ENCODE peak calls at places on chromosomes 6 and 20, in four cellular contexts. V is IMR-90; D is Peyer's patch; U is CD8-positive, alpha-beta T cell. N is an unnamed sample.

GRCh38 chr6:135121426-135121825 is 59.7 kb upstream of the MYB start:
- DNase-seq in V (no peak), D (no peak), U (no peak), N (no peak)

GRCh38 chr6:13053080-13053479 is 275.3 kb downstream of the TBC1D7 start:
- DNase-seq in V (no peak), D (no peak), U (no peak), N (no peak)

GRCh38 chr6:144036064-144036873 is 28.2 kb upstream of the PLAGL1 start:
- DNase-seq in V (peak), D (no peak), U (no peak), N (peak)

GRCh38 chr6:83188501-83188900 is 4.6 kb downstream of the PGM3 start:
- DNase-seq in V (no peak), D (no peak), U (no peak), N (no peak)

GRCh38 chr6:10373642-10374359 is 41.1 kb downstream of the TFAP2A start:
- DNase-seq in V (peak), D (no peak), U (no peak), N (no peak)

GRCh38 chr6:114049367-114049966 is 78.5 kb upstream of the HDAC2 start:
- DNase-seq in V (peak), D (no peak), U (no peak), N (no peak)

GRCh38 chr20:22805219-22805618 is 220.8 kb upstream of the FOXA2 start:
- DNase-seq in V (peak), D (no peak), U (no peak), N (peak)

GRCh38 chr6:7730852-7731251 is 5.0 kb downstream of the BMP6 start:
- DNase-seq in V (peak), D (no peak), U (no peak), N (peak)

GRCh38 chr20:16666272-16666671 is 63.6 kb upstream of the SNRPB2 start:
- DNase-seq in V (no peak), D (no peak), U (no peak), N (no peak)
- TF ChIP-seq CTCF in V (no peak), D (no peak), U (no peak), N (peak)

GRCh38 chr6:128558924-128559323 is 38.5 kb upstream of the PTPRK start:
- DNase-seq in V (no peak), D (no peak), U (no peak), N (no peak)

GRCh38 chr6:128557086-128557485 is 36.7 kb upstream of the PTPRK start:
- DNase-seq in V (peak), D (no peak), U (no peak), N (peak)

GRCh38 chr6:128558021-128558420 is 37.6 kb upstream of the PTPRK start:
- DNase-seq in V (no peak), D (no peak), U (no peak), N (no peak)

GRCh38 chr6:128554302-128554701 is 33.9 kb upstream of the PTPRK start:
- DNase-seq in V (no peak), D (no peak), U (no peak), N (peak)
- TF ChIP-seq CTCF in V (peak), D (peak), U (no peak), N (peak)

GRCh38 chr20:6629564-6629963 is 137.9 kb upstream of the BMP2 start:
- DNase-seq in V (no peak), D (no peak), U (no peak), N (no peak)

GRCh38 chr20:6622041-6622440 is 145.4 kb upstream of the BMP2 start:
- DNase-seq in V (no peak), D (no peak), U (no peak), N (peak)

GRCh38 chr20:6623989-6624388 is 143.5 kb upstream of the BMP2 start:
- DNase-seq in V (no peak), D (no peak), U (no peak), N (no peak)

GRCh38 chr20:6630494-6630893 is 137.0 kb upstream of the BMP2 start:
- DNase-seq in V (no peak), D (no peak), U (no peak), N (peak)

GRCh38 chr20:6626805-6627204 is 140.7 kb upstream of the BMP2 start:
- DNase-seq in V (no peak), D (no peak), U (no peak), N (no peak)
- TF ChIP-seq CTCF in V (no peak), D (no peak), U (no peak), N (no peak)

DNA sequence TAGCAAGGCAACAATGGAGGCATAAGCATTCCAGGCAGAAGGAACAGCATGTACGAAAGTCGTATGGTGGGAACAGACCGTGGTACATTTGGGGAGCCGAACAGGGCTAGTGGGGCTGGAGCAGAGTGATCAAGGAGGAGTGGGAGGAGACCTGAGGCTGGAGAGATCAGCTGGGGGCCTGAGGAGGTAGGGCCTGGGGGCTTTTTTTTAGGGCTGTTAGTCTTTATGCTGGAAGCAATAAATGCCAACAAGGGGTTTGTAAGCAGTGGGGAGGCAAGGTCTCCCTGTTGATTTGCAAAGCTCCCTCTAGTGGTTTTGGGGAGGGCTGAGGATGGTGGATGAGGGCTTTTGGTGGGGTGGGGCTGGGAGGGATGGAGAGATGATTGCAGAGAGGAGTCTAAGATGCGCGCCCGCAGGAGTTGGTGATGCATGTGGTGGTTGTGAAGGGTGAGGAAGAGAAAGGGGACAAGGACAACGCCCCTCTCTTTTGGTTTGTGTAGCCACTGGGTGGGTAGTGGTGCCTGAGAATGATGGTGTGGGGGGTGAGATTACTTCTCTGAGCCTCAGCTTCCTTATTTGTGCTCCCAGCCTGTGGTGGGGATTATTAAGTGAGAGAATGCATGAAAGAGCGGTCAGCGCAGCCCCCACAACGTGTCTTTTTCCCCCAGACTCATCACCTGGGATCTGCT is 74.1 kb upstream of the TOX2 start:
- DNase-seq in V (peak), D (peak), U (peak), N (peak)
- TF ChIP-seq CTCF in V (peak), D (no peak), U (peak), N (peak)

DNA sequence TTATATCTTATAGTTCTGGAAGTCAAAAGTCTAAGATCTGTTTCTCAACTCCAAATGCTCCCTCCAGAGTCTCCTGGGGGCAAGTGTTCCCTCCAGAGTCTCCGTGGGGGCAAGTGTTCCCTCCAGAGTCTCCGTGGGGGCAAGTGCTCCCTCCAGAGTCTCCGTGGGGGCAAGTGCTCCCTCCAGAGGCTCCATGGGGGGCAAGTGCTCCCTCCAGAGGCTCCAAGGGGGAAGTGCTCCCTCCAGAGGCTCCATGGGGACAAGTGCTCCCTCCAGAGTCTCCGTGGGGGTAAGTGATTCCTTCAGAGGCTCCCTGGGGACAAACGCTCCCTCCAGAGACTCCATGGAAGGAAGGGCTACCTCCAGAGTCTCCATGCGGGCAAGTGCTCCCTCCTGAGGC is 34.0 kb upstream of the THBS2 start:
- DNase-seq in V (no peak), D (no peak), U (no peak), N (no peak)
- TF ChIP-seq CTCF in V (no peak), D (no peak), U (no peak), N (no peak)

GRCh38 chr20:46939031-46939430 is 44.4 kb downstream of the EYA2 start:
- DNase-seq in V (no peak), D (no peak), U (no peak), N (peak)
- TF ChIP-seq CTCF in V (peak), D (no peak), U (no peak), N (peak)

GRCh38 chr20:34637245-34638185 is 39.4 kb downstream of the PIGU start:
- DNase-seq in V (peak), D (no peak), U (no peak), N (peak)
- TF ChIP-seq CTCF in V (no peak), D (no peak), U (no peak), N (no peak)

GRCh38 chr6:3458706-3459421 is 2.0 kb upstream of the SLC22A23 start:
- DNase-seq in V (no peak), D (no peak), U (no peak), N (no peak)

GRCh38 chr6:3456395-3456767 is 469 bp downstream of the SLC22A23 start:
- DNase-seq in V (no peak), D (no peak), U (no peak), N (no peak)

GRCh38 chr6:3455490-3456394 is 1.1 kb downstream of the SLC22A23 start:
- DNase-seq in V (no peak), D (no peak), U (no peak), N (no peak)

GRCh38 chr6:3457710-3458605 is 1.1 kb upstream of the SLC22A23 start:
- DNase-seq in V (no peak), D (no peak), U (no peak), N (no peak)

DNA sequence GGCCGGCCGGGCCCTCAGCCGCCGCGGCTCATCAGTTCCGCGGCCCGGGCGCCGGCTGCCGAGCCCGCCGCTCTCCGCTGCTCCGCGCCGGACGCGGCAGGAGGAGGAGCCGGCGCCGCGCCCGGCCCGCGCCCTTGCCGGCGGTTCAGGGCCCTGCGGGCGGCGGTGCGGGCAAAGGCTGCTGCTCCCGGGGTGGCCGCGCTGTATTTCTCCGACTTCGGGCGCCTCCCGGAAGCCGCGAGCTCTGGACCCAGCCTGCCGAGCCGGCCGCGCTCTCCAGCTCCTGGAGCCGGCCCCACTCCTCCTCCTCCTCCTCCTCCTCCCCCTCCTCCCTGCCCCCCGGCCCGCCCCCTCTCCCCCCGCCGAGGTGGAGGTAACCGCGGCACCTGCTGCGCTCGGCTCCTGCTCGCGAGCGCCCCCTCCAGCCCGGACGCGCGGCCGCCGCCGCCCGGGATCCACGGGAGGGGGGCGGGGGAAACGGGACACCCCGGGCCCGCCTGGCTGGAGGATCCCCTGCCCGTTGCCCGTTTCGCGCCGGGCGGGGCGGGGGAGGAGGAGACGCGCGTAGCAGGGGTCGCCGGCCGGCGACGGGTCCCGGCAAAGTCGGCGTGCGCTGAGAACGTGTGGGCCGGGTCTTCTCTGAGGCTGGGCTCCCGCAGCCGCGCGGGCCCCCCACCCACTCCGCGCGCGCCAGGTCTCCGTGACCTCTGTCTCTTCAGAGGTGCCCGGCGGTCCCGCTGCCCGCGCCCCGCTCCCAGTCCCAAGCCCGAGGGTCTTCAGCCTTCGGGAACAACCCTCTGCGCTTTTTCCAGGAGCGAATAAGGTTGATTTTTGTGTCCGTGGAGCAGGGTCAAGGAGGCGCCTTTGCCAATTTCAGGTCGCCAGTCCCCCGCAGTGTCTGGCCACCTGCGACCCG is at the start of gene SLC22A23:
- DNase-seq in V (no peak), D (peak), U (peak), N (no peak)
- TF ChIP-seq CTCF in V (peak), D (peak), U (peak), N (peak)

N was measured in fibroblast of pulmonary artery.